ENCODE peak calls at places on chromosomes 2 and 18, in four cellular contexts. W is neural crest cell, M is Panc1, S is tibial nerve. G is an unnamed sample.
A peak's percentile ranks its signal among the peaks of the same experiment; 100 is the strongest.

GRCh38 chr2:216777637-216778273 is 82.1 kb downstream of the TNP1 start:
- DNase-seq in M (peak; percentile 53), W (peak; percentile 19), S (no peak), G (peak; percentile 89)

GRCh38 chr2:206031162-206031784 is 54.7 kb downstream of the INO80D start:
- DNase-seq in M (no peak), S (no peak), W (no peak), G (no peak)

GRCh38 chr2:42909966-42910365 is 117.6 kb upstream of the HAAO start:
- DNase-seq in M (no peak), S (no peak), W (no peak), G (no peak)

GRCh38 chr2:176140520-176141317 is 10.6 kb upstream of the HOXD4 start:
- DNase-seq in S (no peak), M (no peak), W (peak; percentile 81), G (peak; percentile 95)

GRCh38 chr2:70686577-70687460 is 81.2 kb downstream of the ADD2 start:
- DNase-seq in S (no peak), W (peak; percentile 8), M (no peak), G (peak; percentile 94)

GRCh38 chr2:113842919-113843736 is 46.8 kb upstream of the ACTR3 start:
- DNase-seq in S (no peak), M (no peak), W (no peak), G (no peak)

GRCh38 chr18:7889515-7889914 is 322.4 kb downstream of the PTPRM start:
- DNase-seq in M (no peak), W (no peak), S (no peak), G (no peak)

GRCh38 chr2:233413529-233414272 is 59.4 kb downstream of the DGKD start:
- DNase-seq in M (no peak), W (no peak), S (no peak), G (no peak)